ENCODE peak calls at places on chromosomes 1 and 21, in ten cellular contexts. One of them, this sample, is unnamed.

GRCh38 chr1:177669161-177669560 is 300.7 kb downstream of the SEC16B start:
- DNase-seq in iPS-NIHi11: no peak
- DNase-seq in stimulated activated CD8-positive, alpha-beta memory T cell treated with anti-CD3 and anti-CD28 coated beads, Interleukin-15, amount 100 ng/mL, for 24 hours: no peak
- DNase-seq in neuronal stem cell: peak
- DNase-seq in SHP77: no peak
- DNase-seq in left colon: no peak
- DNase-seq in KG1: no peak
- DNase-seq in endodermal cell: no peak
- DNase-seq in HT1080: no peak
- DNase-seq in amniotic epithelial cell: no peak
- DNase-seq in this sample: peak

GRCh38 chr1:63835075-63835633 is 61.3 kb downstream of the ROR1 start:
- DNase-seq in iPS-NIHi11: no peak
- DNase-seq in stimulated activated CD8-positive, alpha-beta memory T cell treated with anti-CD3 and anti-CD28 coated beads, Interleukin-15, amount 100 ng/mL, for 24 hours: no peak
- DNase-seq in neuronal stem cell: no peak
- DNase-seq in SHP77: no peak
- DNase-seq in left colon: no peak
- DNase-seq in KG1: no peak
- DNase-seq in endodermal cell: no peak
- DNase-seq in HT1080: no peak
- DNase-seq in amniotic epithelial cell: no peak
- DNase-seq in this sample: peak

GRCh38 chr1:233113009-233113712 is 162.8 kb downstream of the NTPCR start:
- DNase-seq in iPS-NIHi11: peak
- DNase-seq in stimulated activated CD8-positive, alpha-beta memory T cell treated with anti-CD3 and anti-CD28 coated beads, Interleukin-15, amount 100 ng/mL, for 24 hours: no peak
- DNase-seq in neuronal stem cell: peak
- DNase-seq in SHP77: peak
- DNase-seq in left colon: peak
- DNase-seq in KG1: no peak
- DNase-seq in endodermal cell: peak
- DNase-seq in HT1080: peak
- DNase-seq in amniotic epithelial cell: peak
- DNase-seq in this sample: peak

GRCh38 chr1:162954824-162955223 is 93.8 kb upstream of the CCDC190 start:
- DNase-seq in iPS-NIHi11: no peak
- DNase-seq in stimulated activated CD8-positive, alpha-beta memory T cell treated with anti-CD3 and anti-CD28 coated beads, Interleukin-15, amount 100 ng/mL, for 24 hours: no peak
- DNase-seq in neuronal stem cell: no peak
- DNase-seq in SHP77: no peak
- DNase-seq in left colon: no peak
- DNase-seq in KG1: no peak
- DNase-seq in endodermal cell: no peak
- DNase-seq in HT1080: no peak
- DNase-seq in amniotic epithelial cell: peak
- DNase-seq in this sample: no peak

GRCh38 chr1:36481771-36482723 is 666 bp downstream of the CSF3R start:
- DNase-seq in iPS-NIHi11: no peak
- DNase-seq in stimulated activated CD8-positive, alpha-beta memory T cell treated with anti-CD3 and anti-CD28 coated beads, Interleukin-15, amount 100 ng/mL, for 24 hours: no peak
- DNase-seq in neuronal stem cell: no peak
- DNase-seq in SHP77: no peak
- DNase-seq in left colon: no peak
- DNase-seq in KG1: no peak
- DNase-seq in endodermal cell: peak
- DNase-seq in HT1080: no peak
- DNase-seq in amniotic epithelial cell: no peak
- DNase-seq in this sample: no peak

GRCh38 chr1:226889616-226890330 is 19.4 kb downstream of the PSEN2 start:
- DNase-seq in iPS-NIHi11: no peak
- DNase-seq in stimulated activated CD8-positive, alpha-beta memory T cell treated with anti-CD3 and anti-CD28 coated beads, Interleukin-15, amount 100 ng/mL, for 24 hours: no peak
- DNase-seq in neuronal stem cell: no peak
- DNase-seq in SHP77: no peak
- DNase-seq in left colon: no peak
- DNase-seq in KG1: no peak
- DNase-seq in endodermal cell: no peak
- DNase-seq in HT1080: no peak
- DNase-seq in amniotic epithelial cell: no peak
- DNase-seq in this sample: no peak

GRCh38 chr21:46096596-46096981 is 1.3 kb upstream of the COL6A2 start:
- DNase-seq in iPS-NIHi11: no peak
- DNase-seq in stimulated activated CD8-positive, alpha-beta memory T cell treated with anti-CD3 and anti-CD28 coated beads, Interleukin-15, amount 100 ng/mL, for 24 hours: no peak
- DNase-seq in neuronal stem cell: no peak
- DNase-seq in SHP77: no peak
- DNase-seq in left colon: no peak
- DNase-seq in KG1: no peak
- DNase-seq in endodermal cell: no peak
- DNase-seq in HT1080: no peak
- DNase-seq in amniotic epithelial cell: no peak
- DNase-seq in this sample: no peak

GRCh38 chr1:66446261-66447001 is 87.5 kb upstream of the SGIP1 start:
- DNase-seq in iPS-NIHi11: peak
- DNase-seq in stimulated activated CD8-positive, alpha-beta memory T cell treated with anti-CD3 and anti-CD28 coated beads, Interleukin-15, amount 100 ng/mL, for 24 hours: no peak
- DNase-seq in neuronal stem cell: peak
- DNase-seq in SHP77: peak
- DNase-seq in left colon: no peak
- DNase-seq in KG1: peak
- DNase-seq in endodermal cell: peak
- DNase-seq in HT1080: peak
- DNase-seq in amniotic epithelial cell: peak
- DNase-seq in this sample: peak

GRCh38 chr1:209246660-209247059 is 336.9 kb upstream of the CAMK1G start:
- DNase-seq in iPS-NIHi11: no peak
- DNase-seq in stimulated activated CD8-positive, alpha-beta memory T cell treated with anti-CD3 and anti-CD28 coated beads, Interleukin-15, amount 100 ng/mL, for 24 hours: no peak
- DNase-seq in neuronal stem cell: no peak
- DNase-seq in SHP77: no peak
- DNase-seq in left colon: no peak
- DNase-seq in KG1: no peak
- DNase-seq in endodermal cell: no peak
- DNase-seq in HT1080: peak
- DNase-seq in amniotic epithelial cell: peak
- DNase-seq in this sample: no peak

GRCh38 chr1:24888971-24889670 is 41.0 kb downstream of the RUNX3 start:
- DNase-seq in iPS-NIHi11: no peak
- DNase-seq in stimulated activated CD8-positive, alpha-beta memory T cell treated with anti-CD3 and anti-CD28 coated beads, Interleukin-15, amount 100 ng/mL, for 24 hours: no peak
- DNase-seq in neuronal stem cell: no peak
- DNase-seq in SHP77: no peak
- DNase-seq in left colon: no peak
- DNase-seq in KG1: no peak
- DNase-seq in endodermal cell: no peak
- DNase-seq in HT1080: peak
- DNase-seq in amniotic epithelial cell: peak
- DNase-seq in this sample: no peak

GRCh38 chr1:211259596-211260126 is 495 bp downstream of the RCOR3 start:
- DNase-seq in iPS-NIHi11: peak
- DNase-seq in stimulated activated CD8-positive, alpha-beta memory T cell treated with anti-CD3 and anti-CD28 coated beads, Interleukin-15, amount 100 ng/mL, for 24 hours: peak
- DNase-seq in neuronal stem cell: no peak
- DNase-seq in SHP77: peak
- DNase-seq in left colon: peak
- DNase-seq in KG1: peak
- DNase-seq in endodermal cell: no peak
- DNase-seq in HT1080: no peak
- DNase-seq in amniotic epithelial cell: peak
- DNase-seq in this sample: peak

GRCh38 chr21:32717851-32718316 is 9.9 kb downstream of the SYNJ1 start:
- DNase-seq in iPS-NIHi11: no peak
- DNase-seq in stimulated activated CD8-positive, alpha-beta memory T cell treated with anti-CD3 and anti-CD28 coated beads, Interleukin-15, amount 100 ng/mL, for 24 hours: no peak
- DNase-seq in neuronal stem cell: peak
- DNase-seq in SHP77: no peak
- DNase-seq in left colon: no peak
- DNase-seq in KG1: peak
- DNase-seq in endodermal cell: no peak
- DNase-seq in HT1080: no peak
- DNase-seq in amniotic epithelial cell: peak
- DNase-seq in this sample: no peak

GRCh38 chr1:7299329-7299799 is 471.7 kb upstream of the VAMP3 start:
- DNase-seq in iPS-NIHi11: peak
- DNase-seq in stimulated activated CD8-positive, alpha-beta memory T cell treated with anti-CD3 and anti-CD28 coated beads, Interleukin-15, amount 100 ng/mL, for 24 hours: no peak
- DNase-seq in neuronal stem cell: no peak
- DNase-seq in SHP77: peak
- DNase-seq in left colon: no peak
- DNase-seq in KG1: no peak
- DNase-seq in endodermal cell: peak
- DNase-seq in HT1080: peak
- DNase-seq in amniotic epithelial cell: peak
- DNase-seq in this sample: peak

GRCh38 chr1:32871364-32872188 is 864 bp upstream of the FNDC5 start:
- DNase-seq in iPS-NIHi11: no peak
- DNase-seq in stimulated activated CD8-positive, alpha-beta memory T cell treated with anti-CD3 and anti-CD28 coated beads, Interleukin-15, amount 100 ng/mL, for 24 hours: no peak
- DNase-seq in neuronal stem cell: no peak
- DNase-seq in SHP77: no peak
- DNase-seq in left colon: no peak
- DNase-seq in KG1: no peak
- DNase-seq in endodermal cell: no peak
- DNase-seq in HT1080: no peak
- DNase-seq in amniotic epithelial cell: no peak
- DNase-seq in this sample: peak

GRCh38 chr1:33097762-33098161 is 16.8 kb downstream of the AZIN2 start:
- DNase-seq in iPS-NIHi11: peak
- DNase-seq in stimulated activated CD8-positive, alpha-beta memory T cell treated with anti-CD3 and anti-CD28 coated beads, Interleukin-15, amount 100 ng/mL, for 24 hours: no peak
- DNase-seq in neuronal stem cell: no peak
- DNase-seq in SHP77: no peak
- DNase-seq in left colon: no peak
- DNase-seq in KG1: no peak
- DNase-seq in endodermal cell: no peak
- DNase-seq in HT1080: no peak
- DNase-seq in amniotic epithelial cell: no peak
- DNase-seq in this sample: no peak

GRCh38 chr1:112911506-112911905 is 44.5 kb downstream of the SLC16A1 start:
- DNase-seq in iPS-NIHi11: no peak
- DNase-seq in stimulated activated CD8-positive, alpha-beta memory T cell treated with anti-CD3 and anti-CD28 coated beads, Interleukin-15, amount 100 ng/mL, for 24 hours: no peak
- DNase-seq in neuronal stem cell: no peak
- DNase-seq in SHP77: no peak
- DNase-seq in left colon: no peak
- DNase-seq in KG1: no peak
- DNase-seq in endodermal cell: peak
- DNase-seq in HT1080: no peak
- DNase-seq in amniotic epithelial cell: no peak
- DNase-seq in this sample: no peak

GRCh38 chr1:97247196-97247595 is 525.6 kb downstream of the PTBP2 start:
- DNase-seq in iPS-NIHi11: no peak
- DNase-seq in stimulated activated CD8-positive, alpha-beta memory T cell treated with anti-CD3 and anti-CD28 coated beads, Interleukin-15, amount 100 ng/mL, for 24 hours: no peak
- DNase-seq in neuronal stem cell: no peak
- DNase-seq in SHP77: no peak
- DNase-seq in left colon: no peak
- DNase-seq in KG1: no peak
- DNase-seq in endodermal cell: no peak
- DNase-seq in HT1080: no peak
- DNase-seq in amniotic epithelial cell: peak
- DNase-seq in this sample: no peak

GRCh38 chr1:236904874-236905741 is 99.1 kb downstream of the MT1HL1 start:
- DNase-seq in iPS-NIHi11: no peak
- DNase-seq in stimulated activated CD8-positive, alpha-beta memory T cell treated with anti-CD3 and anti-CD28 coated beads, Interleukin-15, amount 100 ng/mL, for 24 hours: no peak
- DNase-seq in neuronal stem cell: no peak
- DNase-seq in SHP77: no peak
- DNase-seq in left colon: no peak
- DNase-seq in KG1: no peak
- DNase-seq in endodermal cell: no peak
- DNase-seq in HT1080: peak
- DNase-seq in amniotic epithelial cell: peak
- DNase-seq in this sample: peak

GRCh38 chr1:145994391-145995120 is 1.8 kb downstream of the TXNIP start:
- DNase-seq in iPS-NIHi11: no peak
- DNase-seq in stimulated activated CD8-positive, alpha-beta memory T cell treated with anti-CD3 and anti-CD28 coated beads, Interleukin-15, amount 100 ng/mL, for 24 hours: no peak
- DNase-seq in neuronal stem cell: no peak
- DNase-seq in SHP77: no peak
- DNase-seq in left colon: no peak
- DNase-seq in KG1: no peak
- DNase-seq in endodermal cell: peak
- DNase-seq in HT1080: no peak
- DNase-seq in amniotic epithelial cell: peak
- DNase-seq in this sample: no peak

GRCh38 chr1:151135433-151136385 is 10.7 kb downstream of the SEMA6C start:
- DNase-seq in iPS-NIHi11: no peak
- DNase-seq in stimulated activated CD8-positive, alpha-beta memory T cell treated with anti-CD3 and anti-CD28 coated beads, Interleukin-15, amount 100 ng/mL, for 24 hours: no peak
- DNase-seq in neuronal stem cell: no peak
- DNase-seq in SHP77: no peak
- DNase-seq in left colon: no peak
- DNase-seq in KG1: no peak
- DNase-seq in endodermal cell: peak
- DNase-seq in HT1080: no peak
- DNase-seq in amniotic epithelial cell: no peak
- DNase-seq in this sample: no peak

GRCh38 chr1:219927956-219928790 is at the start of gene SLC30A10:
- DNase-seq in iPS-NIHi11: peak
- DNase-seq in stimulated activated CD8-positive, alpha-beta memory T cell treated with anti-CD3 and anti-CD28 coated beads, Interleukin-15, amount 100 ng/mL, for 24 hours: no peak
- DNase-seq in neuronal stem cell: peak
- DNase-seq in SHP77: no peak
- DNase-seq in left colon: peak
- DNase-seq in KG1: no peak
- DNase-seq in endodermal cell: peak
- DNase-seq in HT1080: no peak
- DNase-seq in amniotic epithelial cell: peak
- DNase-seq in this sample: peak

GRCh38 chr1:224505454-224506093 is 71.0 kb upstream of the WDR26 start:
- DNase-seq in iPS-NIHi11: no peak
- DNase-seq in stimulated activated CD8-positive, alpha-beta memory T cell treated with anti-CD3 and anti-CD28 coated beads, Interleukin-15, amount 100 ng/mL, for 24 hours: no peak
- DNase-seq in neuronal stem cell: no peak
- DNase-seq in SHP77: no peak
- DNase-seq in left colon: no peak
- DNase-seq in KG1: no peak
- DNase-seq in endodermal cell: no peak
- DNase-seq in HT1080: no peak
- DNase-seq in amniotic epithelial cell: no peak
- DNase-seq in this sample: no peak

GRCh38 chr1:211920141-211920572 is 89.6 kb upstream of the LPGAT1 start:
- DNase-seq in iPS-NIHi11: no peak
- DNase-seq in stimulated activated CD8-positive, alpha-beta memory T cell treated with anti-CD3 and anti-CD28 coated beads, Interleukin-15, amount 100 ng/mL, for 24 hours: no peak
- DNase-seq in neuronal stem cell: no peak
- DNase-seq in SHP77: no peak
- DNase-seq in left colon: no peak
- DNase-seq in KG1: no peak
- DNase-seq in endodermal cell: no peak
- DNase-seq in HT1080: peak
- DNase-seq in amniotic epithelial cell: peak
- DNase-seq in this sample: no peak

GRCh38 chr1:247385283-247385682 is 30.7 kb upstream of the NLRP3 start:
- DNase-seq in iPS-NIHi11: no peak
- DNase-seq in stimulated activated CD8-positive, alpha-beta memory T cell treated with anti-CD3 and anti-CD28 coated beads, Interleukin-15, amount 100 ng/mL, for 24 hours: no peak
- DNase-seq in neuronal stem cell: no peak
- DNase-seq in SHP77: no peak
- DNase-seq in left colon: no peak
- DNase-seq in KG1: no peak
- DNase-seq in endodermal cell: no peak
- DNase-seq in HT1080: peak
- DNase-seq in amniotic epithelial cell: no peak
- DNase-seq in this sample: no peak

GRCh38 chr1:1915911-1916835 is 1.1 kb downstream of the CALML6 start:
- DNase-seq in iPS-NIHi11: no peak
- DNase-seq in stimulated activated CD8-positive, alpha-beta memory T cell treated with anti-CD3 and anti-CD28 coated beads, Interleukin-15, amount 100 ng/mL, for 24 hours: no peak
- DNase-seq in neuronal stem cell: no peak
- DNase-seq in SHP77: no peak
- DNase-seq in left colon: peak
- DNase-seq in KG1: no peak
- DNase-seq in endodermal cell: peak
- DNase-seq in HT1080: no peak
- DNase-seq in amniotic epithelial cell: no peak
- DNase-seq in this sample: no peak

GRCh38 chr1:116764466-116764896 is 10.3 kb downstream of the CD2 start:
- DNase-seq in iPS-NIHi11: no peak
- DNase-seq in stimulated activated CD8-positive, alpha-beta memory T cell treated with anti-CD3 and anti-CD28 coated beads, Interleukin-15, amount 100 ng/mL, for 24 hours: no peak
- DNase-seq in neuronal stem cell: no peak
- DNase-seq in SHP77: no peak
- DNase-seq in left colon: no peak
- DNase-seq in KG1: no peak
- DNase-seq in endodermal cell: no peak
- DNase-seq in HT1080: no peak
- DNase-seq in amniotic epithelial cell: no peak
- DNase-seq in this sample: no peak

GRCh38 chr1:234691567-234691966 is 81.6 kb upstream of the IRF2BP2 start:
- DNase-seq in iPS-NIHi11: no peak
- DNase-seq in stimulated activated CD8-positive, alpha-beta memory T cell treated with anti-CD3 and anti-CD28 coated beads, Interleukin-15, amount 100 ng/mL, for 24 hours: no peak
- DNase-seq in neuronal stem cell: no peak
- DNase-seq in SHP77: no peak
- DNase-seq in left colon: no peak
- DNase-seq in KG1: no peak
- DNase-seq in endodermal cell: no peak
- DNase-seq in HT1080: peak
- DNase-seq in amniotic epithelial cell: peak
- DNase-seq in this sample: no peak